ENCODE peak calls at places on chromosomes 7 and 10, in six cellular contexts. S, X, T, L, F and R are unnamed samples.

GRCh38 chr10:6050801-6051445 is 11.2 kb downstream of the IL2RA start:
- DNase-seq in S (peak), X (no peak), T (peak), L (peak), F (no peak), R (peak)

GRCh38 chr10:60197206-60197605 is 192.5 kb downstream of the ANK3 start:
- DNase-seq in S (no peak), X (no peak), T (no peak), L (no peak), F (no peak), R (no peak)

GRCh38 chr10:128043259-128044045 is 82.8 kb downstream of the MKI67 start:
- DNase-seq in S (no peak), X (no peak), T (no peak), L (no peak), F (no peak), R (no peak)

GRCh38 chr10:43229208-43230061 is 37.4 kb downstream of the RASGEF1A start:
- DNase-seq in S (peak), X (no peak), T (no peak), L (peak), F (no peak), R (no peak)

GRCh38 chr10:85851300-85851699 is 515.3 kb downstream of the GRID1 start:
- DNase-seq in S (no peak), X (no peak), T (no peak), L (no peak), F (peak), R (peak)

GRCh38 chr10:29257106-29257783 is 31.6 kb upstream of the LYZL1 start:
- DNase-seq in S (no peak), X (no peak), T (no peak), L (peak), F (peak), R (peak)

GRCh38 chr7:20064181-20064970 is 152.8 kb downstream of the MACC1 start:
- DNase-seq in S (no peak), X (no peak), T (no peak), L (no peak), F (no peak), R (peak)

GRCh38 chr10:63901916-63902315 is 380.7 kb downstream of the REEP3 start:
- DNase-seq in S (no peak), X (no peak), T (no peak), L (no peak), F (no peak), R (no peak)

GRCh38 chr10:119654540-119654939 is 3.4 kb downstream of the BAG3 start:
- DNase-seq in S (no peak), X (no peak), T (no peak), L (peak), F (no peak), R (no peak)

GRCh38 chr10:49803988-49804387 is 41.9 kb upstream of the OGDHL start:
- DNase-seq in S (no peak), X (no peak), T (no peak), L (no peak), F (no peak), R (no peak)

GRCh38 chr7:937851-938484 is 16.5 kb downstream of the ADAP1 start:
- DNase-seq in S (no peak), X (no peak), T (no peak), L (no peak), F (no peak), R (no peak)

GRCh38 chr10:29993319-29993876 is 66.0 kb downstream of the JCAD start:
- DNase-seq in S (no peak), X (no peak), T (no peak), L (no peak), F (no peak), R (peak)

GRCh38 chr10:21495686-21496284 is 29.7 kb downstream of the SKIDA1 start:
- DNase-seq in S (peak), X (peak), T (peak), L (peak), F (peak), R (peak)

GRCh38 chr7:80127412-80128150 is 7.0 kb upstream of the GNAI1 start:
- DNase-seq in S (no peak), X (peak), T (no peak), L (peak), F (no peak), R (no peak)